ENCODE peak calls at places on chromosomes 7 and 10, in five cellular contexts. K is CD8-positive, alpha-beta T cell; C is OCI-LY7; O is colonic mucosa; B is fibroblast of lung. D is an unnamed sample.

GRCh38 chr7:46930336-46930735 is 651.6 kb downstream of the TNS3 start:
- DNase-seq in C (no peak), K (no peak), O (no peak), B (peak; percentile 95), D (no peak)

GRCh38 chr10:102546606-102547310 is 43.0 kb downstream of the SUFU start:
- DNase-seq in K (no peak), O (no peak), B (peak; percentile 65), C (no peak), D (no peak)

GRCh38 chr10:111732116-111732785 is 451.3 kb downstream of the GPAM start:
- DNase-seq in K (no peak), C (no peak), B (no peak), O (no peak), D (no peak)

GRCh38 chr10:3895045-3895609 is 110.1 kb upstream of the KLF6 start:
- DNase-seq in O (no peak), C (no peak), B (no peak), K (no peak), D (no peak)

GRCh38 chr10:94006591-94007550 is 13.1 kb downstream of the PLCE1 start:
- DNase-seq in O (peak; percentile 80), B (peak; percentile 86), K (no peak), C (no peak), D (no peak)

GRCh38 chr10:20181408-20181807 is 365.2 kb downstream of the PLXDC2 start:
- DNase-seq in C (no peak), B (peak; percentile 48), O (no peak), K (no peak), D (no peak)

GRCh38 chr7:140646931-140647647 is 6.5 kb upstream of the DENND2A start:
- DNase-seq in C (peak; percentile 74), K (peak; percentile 12), O (peak; percentile 51), B (peak; percentile 34), D (no peak)

GRCh38 chr7:74153736-74154135 is 20.4 kb upstream of the EIF4H start:
- DNase-seq in C (no peak), K (no peak), O (no peak), B (no peak), D (no peak)

GRCh38 chr7:29146082-29146706 is at the start of gene CPVL:
- DNase-seq in C (no peak), K (no peak), B (no peak), O (peak; percentile 59), D (peak; percentile 62)

GRCh38 chr7:2241580-2242540 is at the start of the genes MRM2 and NUDT1:
- DNase-seq in O (peak; percentile 90), C (peak; percentile 87), B (peak; percentile 59), K (peak; percentile 62), D (peak; percentile 91)

DNA sequence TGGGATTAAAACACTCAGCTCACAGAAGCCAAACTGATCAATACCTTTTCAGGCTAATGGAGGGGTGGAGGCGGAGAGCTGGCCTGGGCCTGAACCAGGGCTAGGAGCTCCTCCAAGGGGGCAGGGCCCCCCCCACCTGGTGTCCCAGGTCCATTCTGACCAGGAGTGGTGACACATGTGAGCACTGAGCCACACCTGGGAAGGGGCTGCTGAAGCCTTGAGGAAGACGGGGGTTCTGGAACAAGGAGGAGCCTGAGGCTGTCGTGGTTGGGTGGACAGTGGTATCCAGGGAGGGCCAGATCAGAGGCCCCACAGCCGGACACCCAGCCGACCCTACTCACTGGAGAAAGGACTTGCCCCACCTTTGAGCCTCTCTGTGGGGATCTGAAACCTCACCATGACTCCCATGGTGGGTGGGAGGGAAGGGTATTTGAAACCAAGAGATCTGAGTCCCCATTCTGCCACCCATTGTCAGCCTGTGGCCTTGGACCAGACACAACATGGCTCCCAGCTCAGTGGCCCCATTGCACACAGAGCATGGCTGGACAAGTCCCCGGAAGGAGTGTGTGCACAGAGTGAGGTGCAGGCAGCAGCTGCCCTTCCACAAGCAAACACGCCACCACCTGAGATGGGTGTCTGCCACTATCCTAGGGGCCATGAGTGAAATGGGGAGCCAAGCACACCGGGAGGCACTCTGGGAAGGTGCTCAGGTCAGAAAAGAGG is 12.4 kb downstream of the TMEM273 start:
- DNase-seq in O (peak; percentile 14), K (no peak), C (no peak), B (no peak), D (no peak)
- H3K4me1 ChIP-seq in O (no peaks in the 10 kb centered on the region), K (no peaks in the 10 kb centered on the region), C (peaks cover 34% of the 10 kb centered on the region), B (peaks cover 16% of the 10 kb centered on the region), D (peaks cover 4% of the 10 kb centered on the region)

DNA sequence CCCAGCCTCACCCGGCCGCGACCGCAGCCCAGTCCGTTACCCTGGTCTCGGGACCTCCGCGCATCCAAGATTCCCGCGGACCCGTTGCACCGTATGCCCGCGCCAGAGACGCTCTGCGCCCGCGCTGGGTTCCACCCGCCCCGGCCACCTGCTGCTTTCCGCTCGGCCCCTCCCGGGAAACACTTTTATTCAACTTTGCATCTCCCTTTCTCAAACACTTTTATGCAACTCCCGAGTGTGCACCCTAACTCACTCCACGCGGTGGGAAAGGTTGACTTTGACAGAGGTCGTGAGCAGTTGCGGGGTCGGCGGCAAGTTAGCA is at the start of gene ODAD2:
- DNase-seq in B (no peak), K (no peak), O (no peak), C (no peak), D (no peak)
- H3K4me3 ChIP-seq in B (peak within 1 kb of the TSS; percentile 65), K (peak within 1 kb of the TSS; percentile 38), O (peak within 1 kb of the TSS; percentile 34), C (no peak within 1 kb of the TSS), D (no peak within 1 kb of the TSS)

GRCh38 chr10:2121315-2121714 is 384.0 kb upstream of the ADARB2 start:
- DNase-seq in B (no peak), O (no peak), K (no peak), C (no peak), D (no peak)
- TF ChIP-seq CTCF in B (no peak), O (no peak), K (no peak), C (no peak), D (no peak)

GRCh38 chr7:150425670-150426069 is 24.8 kb upstream of the GIMAP8 start:
- DNase-seq in O (no peak), K (no peak), B (no peak), C (no peak), D (no peak)
- H3K4me1 ChIP-seq in O (peaks cover 8% of the 10 kb centered on the region), K (peaks cover 7% of the 10 kb centered on the region), B (peaks cover 5% of the 10 kb centered on the region), C (peaks cover 3% of the 10 kb centered on the region), D (peaks cover 3% of the 10 kb centered on the region)